ENCODE peak calls at places on chromosomes 16 and 17, in nine cellular contexts. K is RWPE1, V is neural progenitor cell, Z is heart left ventricle, L is cardiac fibroblast, G is HFF-Myc, I is transverse colon, H is fibroblast of lung, X is prostate gland. F is an unnamed sample.

GRCh38 chr16:13999895-14000425 is 71.2 kb upstream of the MRTFB start:
- DNase-seq in L (no peak), Z (peak; percentile 69), H (no peak), I (no peak), X (no peak), G (no peak), V (no peak), K (no peak), F (no peak)

GRCh38 chr17:30377574-30377973 is 1.2 kb upstream of the CPD start:
- DNase-seq in H (no peak), I (no peak), V (no peak), X (no peak), L (peak; percentile 55), Z (no peak), G (no peak), K (no peak), F (no peak)

GRCh38 chr17:8832711-8833352 is 33.7 kb upstream of the MFSD6L start:
- DNase-seq in I (peak; percentile 28), K (no peak), L (no peak), G (no peak), V (peak; percentile 75), X (no peak), Z (no peak), H (no peak), F (no peak)

GRCh38 chr17:9802701-9803100 is 11.3 kb upstream of the DHRS7C start:
- DNase-seq in I (no peak), L (no peak), H (no peak), Z (no peak), K (no peak), X (no peak), G (no peak), V (no peak), F (no peak)

GRCh38 chr17:16653367-16654041 is at the start of gene ZNF624:
- DNase-seq in K (peak; percentile 94), X (peak; percentile 97), I (peak; percentile 96), V (peak; percentile 99), L (peak; percentile 95), H (peak; percentile 88), Z (peak; percentile 94), G (peak; percentile 63), F (peak; percentile 58)

GRCh38 chr16:11329080-11329491 is 16.2 kb upstream of the RMI2 start:
- DNase-seq in Z (no peak), V (peak; percentile 56), X (no peak), H (peak; percentile 40), G (no peak), K (no peak), L (no peak), I (no peak), F (no peak)

GRCh38 chr17:34146440-34147043 is 108.5 kb upstream of the CCL2 start:
- DNase-seq in G (no peak), Z (no peak), V (peak; percentile 77), L (no peak), I (peak; percentile 73), H (no peak), X (peak; percentile 32), K (peak; percentile 59), F (no peak)

GRCh38 chr17:51427259-51428255 is 167.2 kb downstream of the UTP18 start:
- DNase-seq in K (no peak), V (no peak), L (no peak), X (no peak), G (no peak), I (no peak), H (no peak), Z (no peak), F (no peak)

GRCh38 chr17:44061446-44061845 is 5.0 kb downstream of the LSM12 start:
- DNase-seq in K (no peak), Z (no peak), H (no peak), X (no peak), L (no peak), G (no peak), I (no peak), V (no peak), F (no peak)

GRCh38 chr17:69948406-69948805 is 126.6 kb upstream of the KCNJ16 start:
- DNase-seq in H (no peak), K (no peak), X (no peak), Z (no peak), G (no peak), V (no peak), L (no peak), I (no peak), F (no peak)

GRCh38 chr17:72467841-72468653 is 347.2 kb downstream of the SOX9 start:
- DNase-seq in V (peak; percentile 64), I (peak; percentile 87), L (peak; percentile 81), G (peak; percentile 65), K (peak; percentile 76), H (peak; percentile 56), X (peak; percentile 96), Z (peak; percentile 18), F (peak; percentile 79)

GRCh38 chr16:20952144-20952797 is 51.7 kb downstream of the LYRM1 start:
- DNase-seq in X (no peak), Z (no peak), V (no peak), L (no peak), K (peak; percentile 18), H (no peak), I (no peak), G (no peak), F (no peak)

GRCh38 chr16:30786936-30787612 is at the start of gene ZNF629:
- DNase-seq in H (peak; percentile 77), V (peak; percentile 90), G (no peak), K (peak; percentile 62), L (peak; percentile 81), Z (peak; percentile 86), I (peak; percentile 73), X (peak; percentile 55), F (no peak)

GRCh38 chr17:53765129-53765528 is 57.6 kb upstream of the KIF2B start:
- DNase-seq in I (no peak), V (no peak), L (no peak), X (no peak), G (no peak), H (no peak), K (no peak), Z (no peak), F (no peak)

GRCh38 chr17:12928736-12929135 is 89.1 kb downstream of the ELAC2 start:
- DNase-seq in V (peak; percentile 33), Z (no peak), H (peak; percentile 15), X (no peak), L (no peak), G (no peak), K (no peak), I (no peak), F (no peak)

DNA sequence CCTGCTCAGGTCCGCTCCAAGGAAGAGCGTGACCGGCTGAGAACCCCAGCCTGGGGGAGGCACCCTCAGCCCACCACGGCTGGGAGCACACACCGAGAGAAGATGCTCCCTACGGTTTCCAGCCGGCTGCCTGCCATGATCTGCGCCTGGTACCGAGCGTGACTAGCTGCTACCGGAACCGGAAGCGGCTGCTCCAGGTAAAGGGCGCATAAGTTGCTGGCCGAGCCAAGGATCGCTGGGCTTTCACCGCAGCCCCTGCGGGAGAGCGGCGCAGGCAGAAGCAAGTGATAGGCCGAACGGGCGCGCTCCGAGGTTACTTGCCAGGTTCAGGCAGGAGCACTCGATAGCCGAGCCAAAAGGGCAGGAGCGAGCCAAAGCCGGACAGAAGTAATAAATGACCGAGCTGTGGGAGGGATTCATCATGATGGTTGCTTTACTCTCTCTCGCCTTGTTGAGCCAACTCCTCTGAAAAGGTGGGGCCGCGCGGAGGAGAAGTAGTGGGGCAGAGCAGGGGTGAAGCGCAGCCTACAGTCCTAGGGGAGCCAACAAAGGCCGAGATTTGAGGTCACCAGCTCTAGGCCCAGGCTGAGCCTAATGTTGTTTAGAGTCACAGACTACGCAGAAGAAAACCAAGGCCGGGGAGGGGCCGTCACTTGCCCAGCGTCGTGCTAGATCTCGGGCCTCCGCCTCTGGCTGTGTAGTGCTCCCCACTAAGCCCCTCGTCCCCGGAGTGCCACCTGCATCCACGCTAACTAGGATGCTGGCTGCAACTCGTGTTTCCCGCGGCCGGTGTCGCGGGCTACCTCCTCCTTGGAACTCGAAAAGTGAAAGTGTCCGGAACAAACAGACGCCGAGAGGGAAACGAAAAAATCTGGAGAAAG is at the start of gene MRPS23:
- DNase-seq in I (peak; percentile 98), H (peak; percentile 99), L (peak; percentile 99), Z (peak; percentile 98), K (peak; percentile 91), V (peak; percentile 99), G (peak; percentile 96), X (peak; percentile 98), F (peak; percentile 97)
- TF ChIP-seq CTCF in I (peak; percentile 7), H (no peak), L (no peak), Z (no peak), K (no peak), V (no peak), G (no peak), X (no peak), F (no peak)

GRCh38 chr17:78422267-78422605 is 43.8 kb downstream of the PGS1 start:
- DNase-seq in G (no peak), K (no peak), L (no peak), V (no peak), H (no peak), X (no peak), I (no peak), Z (no peak), F (no peak)
- TF ChIP-seq CTCF in G (no peak), K (peak; percentile 5), L (no peak), V (no peak), H (no peak), X (no peak), I (peak; percentile 43), Z (no peak), F (no peak)

GRCh38 chr17:36495076-36495578 is 8.6 kb downstream of the ZNHIT3 start:
- DNase-seq in G (no peak), L (no peak), H (no peak), I (no peak), V (peak; percentile 39), X (no peak), Z (no peak), K (no peak), F (no peak)
- TF ChIP-seq CTCF in G (no peak), L (no peak), H (no peak), I (no peak), V (no peak), X (no peak), Z (no peak), K (no peak), F (no peak)

DNA sequence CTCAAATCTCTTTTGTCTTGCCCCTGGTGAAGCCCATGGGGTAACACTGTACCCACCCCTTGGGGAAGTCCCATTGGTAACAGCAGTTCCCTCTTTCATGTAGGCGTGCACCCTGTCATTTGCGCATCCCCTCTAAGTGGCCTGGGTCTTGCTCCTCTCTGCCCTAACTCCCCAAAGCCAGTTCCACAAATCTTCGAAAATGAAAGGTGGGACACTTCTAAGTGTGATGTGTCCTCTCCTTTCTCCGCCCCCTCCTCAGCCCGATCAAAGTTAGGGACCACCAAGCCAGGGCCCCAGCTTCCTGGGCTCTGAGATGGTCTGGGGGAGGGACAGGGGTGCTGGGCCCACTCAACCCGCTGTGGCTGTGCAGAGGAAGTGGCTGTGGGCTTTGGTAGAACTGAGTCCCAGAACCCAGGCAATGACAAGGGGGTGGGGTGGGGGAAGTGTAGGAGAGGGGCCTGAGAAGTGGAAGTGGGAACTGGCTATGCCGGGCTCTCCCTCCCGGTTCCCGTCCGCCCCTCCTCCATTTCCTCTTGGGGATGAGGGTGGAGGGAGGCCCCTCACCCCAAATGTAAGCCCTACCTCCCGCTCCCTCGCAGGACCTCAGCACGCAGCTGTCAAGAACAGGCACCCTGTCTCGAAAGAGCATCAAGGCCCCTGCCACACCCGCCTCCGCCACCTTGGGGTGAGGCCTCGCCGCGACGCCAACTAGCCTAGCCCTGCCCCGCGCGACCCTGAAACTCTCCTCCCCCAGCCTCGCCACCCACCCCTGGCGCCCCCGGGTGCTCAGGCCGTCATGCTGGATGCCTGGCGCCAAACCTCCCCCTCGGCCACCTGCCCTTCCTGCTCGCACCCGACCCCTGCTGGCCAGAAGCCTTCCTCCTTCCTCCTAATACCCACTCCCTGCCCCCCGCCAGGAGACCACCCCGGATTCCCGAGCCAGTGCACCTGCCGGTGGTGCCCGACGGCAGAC is 8.7 kb downstream of the ABI3 start:
- DNase-seq in L (no peak), H (no peak), V (no peak), Z (peak; percentile 29), X (no peak), K (no peak), I (peak; percentile 56), G (no peak), F (no peak)
- TF ChIP-seq CTCF in L (peak; percentile 4), H (no peak), V (peak; percentile 30), Z (peak; percentile 29), X (no peak), K (no peak), I (no peak), G (peak; percentile 11), F (peak; percentile 3)

F was measured in AG09319.